ENCODE peak calls at places on chromosomes 3 and 15, in seven cellular contexts. A is cardiac muscle cell; Z is AG10803; P is GM23338; X is HS-27A; U is stimulated activated CD4-positive, alpha-beta T cell treated with anti-CD3 and anti-CD28 coated beads, TNF-alpha, amount 100 ng/mL, for 4 hours; I is pancreas. D is an unnamed sample.

GRCh38 chr3:197122394-197122793 is 92.8 kb upstream of the MELTF start:
- DNase-seq in A (no peak), Z (no peak), P (no peak), X (no peak), U (no peak), I (no peak), D (no peak)

GRCh38 chr3:147411777-147412176 is 2.6 kb downstream of the ZIC1 start:
- DNase-seq in A (no peak), Z (no peak), P (peak; percentile 49), X (no peak), U (no peak), I (no peak), D (no peak)

GRCh38 chr15:27768731-27769510 is 330.2 kb downstream of the OCA2 start:
- DNase-seq in A (no peak), Z (no peak), P (peak; percentile 28), X (no peak), U (no peak), I (no peak), D (no peak)

GRCh38 chr3:39262842-39263241 is 17.0 kb downstream of the CX3CR1 start:
- DNase-seq in A (no peak), Z (no peak), P (no peak), X (no peak), U (no peak), I (no peak), D (no peak)

GRCh38 chr3:43287514-43287913 is 1.2 kb downstream of the SNRK start:
- DNase-seq in A (peak; percentile 9), Z (no peak), P (peak; percentile 14), X (peak; percentile 7), U (no peak), I (no peak), D (no peak)

GRCh38 chr15:90037510-90037860 is 36.4 kb downstream of the ZNF710 start:
- DNase-seq in A (peak; percentile 59), Z (peak; percentile 64), P (no peak), X (peak; percentile 11), U (no peak), I (no peak), D (no peak)

GRCh38 chr15:100060276-100060926 is 281.4 kb downstream of the ADAMTS17 start:
- DNase-seq in A (peak; percentile 75), Z (peak; percentile 6), P (no peak), X (no peak), U (no peak), I (no peak), D (peak; percentile 71)

GRCh38 chr3:58251653-58252052 is 14.1 kb downstream of the ABHD6 start:
- DNase-seq in A (no peak), Z (no peak), P (no peak), X (no peak), U (no peak), I (no peak), D (no peak)

GRCh38 chr3:10707984-10708868 is 107.8 kb upstream of the SLC6A11 start:
- DNase-seq in A (no peak), Z (no peak), P (peak; percentile 38), X (no peak), U (no peak), I (no peak), D (no peak)

GRCh38 chr3:8538904-8539303 is 37.3 kb downstream of the LMCD1 start:
- DNase-seq in A (peak; percentile 88), Z (peak; percentile 73), P (no peak), X (no peak), U (no peak), I (no peak), D (no peak)

GRCh38 chr15:85646538-85647091 is 148.1 kb downstream of the KLHL25 start:
- DNase-seq in A (no peak), Z (peak; percentile 63), P (no peak), X (no peak), U (no peak), I (no peak), D (peak; percentile 48)

GRCh38 chr3:151183253-151183652 is 19.8 kb downstream of the GPR171 start:
- DNase-seq in A (no peak), Z (no peak), P (no peak), X (no peak), U (no peak), I (no peak), D (no peak)

GRCh38 chr3:36729204-36730056 is 34.9 kb downstream of the DCLK3 start:
- DNase-seq in A (peak; percentile 73), Z (peak; percentile 65), P (peak; percentile 59), X (no peak), U (no peak), I (no peak), D (peak; percentile 53)

GRCh38 chr3:116059421-116060096 is 385.7 kb downstream of the LSAMP start:
- DNase-seq in A (peak; percentile 29), Z (peak; percentile 75), P (peak; percentile 52), X (peak; percentile 27), U (no peak), I (no peak), D (peak; percentile 99)

GRCh38 chr3:8441969-8442559 is 59.6 kb upstream of the LMCD1 start:
- DNase-seq in A (peak; percentile 86), Z (peak; percentile 83), P (peak; percentile 95), X (no peak), U (no peak), I (no peak), D (peak; percentile 71)

GRCh38 chr15:68334661-68335124 is 57.1 kb downstream of the FEM1B start:
- DNase-seq in A (peak; percentile 50), Z (peak; percentile 78), P (no peak), X (no peak), U (no peak), I (no peak), D (no peak)

GRCh38 chr15:77516786-77517185 is 96.1 kb downstream of the HMG20A start:
- DNase-seq in A (no peak), Z (no peak), P (no peak), X (no peak), U (no peak), I (no peak), D (no peak)

GRCh38 chr3:187188931-187189330 is 8.4 kb upstream of the RTP1 start:
- DNase-seq in A (no peak), Z (peak; percentile 76), P (no peak), X (no peak), U (no peak), I (no peak), D (no peak)

GRCh38 chr3:43105224-43105596 is 669 bp downstream of the POMGNT2 start:
- DNase-seq in A (no peak), Z (no peak), P (peak; percentile 22), X (no peak), U (peak; percentile 6), I (peak; percentile 63), D (no peak)

GRCh38 chr3:131221731-131222130 is 159.8 kb upstream of the NUDT16 start:
- DNase-seq in A (peak; percentile 59), Z (peak; percentile 86), P (no peak), X (no peak), U (no peak), I (no peak), D (peak; percentile 52)

GRCh38 chr3:66763294-66763693 is 234.8 kb upstream of the KBTBD8 start:
- DNase-seq in A (peak; percentile 31), Z (peak; percentile 58), P (no peak), X (no peak), U (no peak), I (no peak), D (no peak)

GRCh38 chr3:38017445-38018295 is 11.8 kb downstream of the PLCD1 start:
- DNase-seq in A (no peak), Z (no peak), P (no peak), X (no peak), U (no peak), I (no peak), D (no peak)

D was measured in HT1080.